ENCODE peak calls at places on chromosomes 4 and X, in five cellular contexts. Y is NCI-H345, T is MCF 10A, M is fibroblast of gingiva, A is germinal center. L is an unnamed sample.

GRCh38 chr4:145920205-145920604 is 18.4 kb downstream of the ZNF827 start:
- DNase-seq in Y (no peak), T (peak; percentile 70), M (peak; percentile 99), A (no peak), L (no peak)

GRCh38 chr4:104446431-104446925 is 48.2 kb downstream of the CXXC4 start:
- DNase-seq in Y (no peak), T (no peak), M (no peak), A (no peak), L (no peak)

GRCh38 chr4:151436093-151436518 is 27.1 kb downstream of the FHIP1A start:
- DNase-seq in Y (no peak), T (no peak), M (peak; percentile 35), A (no peak), L (no peak)

GRCh38 chrX:16239211-16239610 is 71.9 kb downstream of the MAGEB17 start:
- DNase-seq in Y (no peak), T (peak; percentile 87), M (peak; percentile 9), A (no peak), L (no peak)

GRCh38 chrX:109187473-109188168 is 294.3 kb downstream of the GUCY2F start:
- DNase-seq in Y (no peak), T (peak; percentile 1), M (no peak), A (no peak), L (peak; percentile 3)

GRCh38 chr4:6095023-6095817 is 77.0 kb upstream of the C4orf50 start:
- DNase-seq in Y (no peak), T (peak; percentile 39), M (no peak), A (no peak), L (peak; percentile 83)

GRCh38 chr4:133147365-133147821 is 1.7 kb upstream of the PCDH10 start:
- DNase-seq in Y (peak; percentile 47), T (no peak), M (no peak), A (no peak), L (peak; percentile 62)

GRCh38 chr4:124202106-124202505 is 510.4 kb downstream of the ANKRD50 start:
- DNase-seq in Y (no peak), T (peak; percentile 34), M (peak; percentile 54), A (no peak), L (no peak)

GRCh38 chr4:15714616-15715015 is 11.8 kb downstream of the BST1 start:
- DNase-seq in Y (no peak), T (no peak), M (no peak), A (no peak), L (no peak)

GRCh38 chrX:107669276-107669675 is 41.0 kb downstream of the PRPS1 start:
- DNase-seq in Y (no peak), T (no peak), M (no peak), A (no peak), L (peak; percentile 10)

GRCh38 chrX:153063315-153063714 is 7.0 kb downstream of the PNMA3 start:
- DNase-seq in Y (no peak), T (no peak), M (peak; percentile 39), A (no peak), L (no peak)

GRCh38 chrX:69070949-69071650 is 94.2 kb downstream of the PJA1 start:
- DNase-seq in Y (no peak), T (no peak), M (no peak), A (no peak), L (no peak)

GRCh38 chrX:7149421-7149820 is 1.5 kb upstream of the PUDP start:
- DNase-seq in Y (no peak), T (no peak), M (no peak), A (no peak), L (no peak)

GRCh38 chr4:3640587-3640962 is 108.4 kb upstream of the LRPAP1 start:
- DNase-seq in Y (no peak), T (no peak), M (no peak), A (no peak), L (no peak)

GRCh38 chr4:44160776-44161377 is 287.7 kb downstream of the KCTD8 start:
- DNase-seq in Y (no peak), T (no peak), M (no peak), A (no peak), L (no peak)

GRCh38 chr4:55615008-55615407 is 21.1 kb downstream of the NMU start:
- DNase-seq in Y (no peak), T (no peak), M (no peak), A (no peak), L (no peak)

GRCh38 chrX:136260801-136261200 is 9.6 kb upstream of the MAP7D3 start:
- DNase-seq in Y (no peak), T (no peak), M (peak; percentile 71), A (no peak), L (no peak)

GRCh38 chr4:52957220-52957686 is 95.1 kb downstream of the RASL11B start:
- DNase-seq in Y (peak; percentile 89), T (no peak), M (peak; percentile 57), A (no peak), L (peak; percentile 80)

GRCh38 chr4:101355767-101356702 is 8.7 kb upstream of the PPP3CA start:
- DNase-seq in Y (no peak), T (peak; percentile 80), M (peak; percentile 90), A (peak; percentile 21), L (peak; percentile 31)

GRCh38 chr4:167595898-167596297 is 361.6 kb upstream of the SPOCK3 start:
- DNase-seq in Y (no peak), T (no peak), M (no peak), A (no peak), L (peak; percentile 9)

GRCh38 chrX:2401590-2402360 is 99.0 kb downstream of the DHRSX start:
- DNase-seq in Y (no peak), T (peak; percentile 69), M (peak; percentile 56), A (no peak), L (no peak)

GRCh38 chr4:88028961-88029360 is 21.5 kb downstream of the PKD2 start:
- DNase-seq in Y (no peak), T (no peak), M (no peak), A (no peak), L (no peak)

GRCh38 chr4:2353222-2354107 is 65.0 kb downstream of the ZFYVE28 start:
- DNase-seq in Y (no peak), T (no peak), M (no peak), A (no peak), L (no peak)

GRCh38 chr4:148116264-148116663 is 325.9 kb downstream of the NR3C2 start:
- DNase-seq in Y (no peak), T (peak; percentile 65), M (peak; percentile 92), A (no peak), L (no peak)

GRCh38 chr4:54100607-54101189 is 735 bp downstream of the GSX2 start:
- DNase-seq in Y (no peak), T (no peak), M (no peak), A (peak; percentile 37), L (peak; percentile 39)

GRCh38 chr4:72555377-72555831 is 13.6 kb downstream of the ADAMTS3 start:
- DNase-seq in Y (no peak), T (no peak), M (no peak), A (no peak), L (no peak)

GRCh38 chr4:141851246-141851891 is 215.0 kb downstream of the IL15 start:
- DNase-seq in Y (no peak), T (peak; percentile 88), M (no peak), A (no peak), L (peak; percentile 3)

GRCh38 chr4:88110826-88111225 is 47.6 kb downstream of the ABCG2 start:
- DNase-seq in Y (no peak), T (peak; percentile 42), M (no peak), A (no peak), L (no peak)

GRCh38 chr4:155974957-155975356 is 21.3 kb upstream of the CTSO start:
- DNase-seq in Y (no peak), T (no peak), M (no peak), A (no peak), L (no peak)

GRCh38 chr4:8742546-8742945 is 129.1 kb downstream of the HMX1 start:
- DNase-seq in Y (no peak), T (no peak), M (no peak), A (no peak), L (no peak)

GRCh38 chrX:68584221-68584620 is 63.2 kb upstream of the STARD8 start:
- DNase-seq in Y (no peak), T (no peak), M (no peak), A (no peak), L (no peak)

GRCh38 chrX:100819534-100819836 is 706 bp upstream of the CSTF2 start:
- DNase-seq in Y (no peak), T (no peak), M (no peak), A (no peak), L (no peak)

GRCh38 chr4:180436366-180436765 is 1806.8 kb upstream of the TENM3 start:
- DNase-seq in Y (no peak), T (no peak), M (no peak), A (no peak), L (no peak)

GRCh38 chr4:53507671-53508286 is 83.5 kb downstream of the LNX1 start:
- DNase-seq in Y (no peak), T (peak; percentile 24), M (peak; percentile 87), A (no peak), L (no peak)

GRCh38 chr4:186201535-186202230 is 10.3 kb downstream of the CYP4V2 start:
- DNase-seq in Y (peak; percentile 62), T (peak; percentile 33), M (no peak), A (peak; percentile 73), L (peak; percentile 88)

GRCh38 chrX:63784902-63785692 is at the start of gene ARHGEF9:
- DNase-seq in Y (no peak), T (no peak), M (no peak), A (no peak), L (peak; percentile 15)

L was measured in DMS53.